ENCODE peak calls at places on chromosomes 1 and 21, in nine cellular contexts. One of them, this sample, is unnamed.

GRCh38 chr1:220462756-220463155 is 65.2 kb upstream of the MARK1 start:
- DNase-seq in adrenal gland: no peak
- DNase-seq in suprapubic skin: no peak
- DNase-seq in esophagus squamous epithelium: no peak
- DNase-seq in esophagus muscularis mucosa: peak
- DNase-seq in IMR-90: no peak
- DNase-seq in body of pancreas: no peak
- DNase-seq in stomach: no peak
- DNase-seq in A549: no peak
- DNase-seq in this sample: no peak

GRCh38 chr1:212595787-212596714 is 12.5 kb upstream of the ATF3 start:
- DNase-seq in A549: peak
- DNase-seq in esophagus muscularis mucosa: peak
- DNase-seq in body of pancreas: peak
- DNase-seq in IMR-90: peak
- DNase-seq in adrenal gland: no peak
- DNase-seq in stomach: no peak
- DNase-seq in suprapubic skin: no peak
- DNase-seq in esophagus squamous epithelium: no peak
- DNase-seq in this sample: no peak

GRCh38 chr21:35791541-35792335 is 268.6 kb downstream of the SETD4 start:
- DNase-seq in IMR-90: no peak
- DNase-seq in adrenal gland: no peak
- DNase-seq in stomach: no peak
- DNase-seq in esophagus muscularis mucosa: no peak
- DNase-seq in body of pancreas: no peak
- DNase-seq in suprapubic skin: no peak
- DNase-seq in esophagus squamous epithelium: no peak
- DNase-seq in A549: no peak
- DNase-seq in this sample: no peak

GRCh38 chr1:23556661-23557470 is 2.4 kb downstream of the ID3 start:
- DNase-seq in IMR-90: peak
- DNase-seq in suprapubic skin: no peak
- DNase-seq in A549: peak
- DNase-seq in adrenal gland: no peak
- DNase-seq in stomach: no peak
- DNase-seq in esophagus muscularis mucosa: no peak
- DNase-seq in esophagus squamous epithelium: no peak
- DNase-seq in body of pancreas: peak
- DNase-seq in this sample: no peak

GRCh38 chr1:92755541-92756351 is 29.2 kb downstream of the EVI5 start:
- DNase-seq in stomach: no peak
- DNase-seq in suprapubic skin: no peak
- DNase-seq in esophagus squamous epithelium: no peak
- DNase-seq in esophagus muscularis mucosa: no peak
- DNase-seq in body of pancreas: no peak
- DNase-seq in IMR-90: peak
- DNase-seq in A549: no peak
- DNase-seq in adrenal gland: no peak
- DNase-seq in this sample: no peak

GRCh38 chr21:37273440-37273839 is 6.3 kb upstream of the VPS26C start:
- DNase-seq in esophagus squamous epithelium: no peak
- DNase-seq in suprapubic skin: no peak
- DNase-seq in esophagus muscularis mucosa: no peak
- DNase-seq in IMR-90: no peak
- DNase-seq in A549: no peak
- DNase-seq in stomach: no peak
- DNase-seq in body of pancreas: no peak
- DNase-seq in adrenal gland: no peak
- DNase-seq in this sample: no peak

GRCh38 chr1:237205400-237206064 is 163.5 kb downstream of the RYR2 start:
- DNase-seq in adrenal gland: no peak
- DNase-seq in esophagus squamous epithelium: no peak
- DNase-seq in A549: peak
- DNase-seq in IMR-90: peak
- DNase-seq in esophagus muscularis mucosa: no peak
- DNase-seq in stomach: no peak
- DNase-seq in body of pancreas: peak
- DNase-seq in suprapubic skin: no peak
- DNase-seq in this sample: peak

GRCh38 chr1:42469727-42470126 is 6.6 kb downstream of the CCDC30 start:
- DNase-seq in body of pancreas: no peak
- DNase-seq in esophagus muscularis mucosa: no peak
- DNase-seq in A549: no peak
- DNase-seq in adrenal gland: no peak
- DNase-seq in esophagus squamous epithelium: no peak
- DNase-seq in IMR-90: no peak
- DNase-seq in stomach: no peak
- DNase-seq in suprapubic skin: no peak
- DNase-seq in this sample: no peak

GRCh38 chr1:244011251-244011650 is 39.8 kb upstream of the ZBTB18 start:
- DNase-seq in stomach: no peak
- DNase-seq in esophagus muscularis mucosa: no peak
- DNase-seq in suprapubic skin: no peak
- DNase-seq in IMR-90: peak
- DNase-seq in adrenal gland: no peak
- DNase-seq in A549: no peak
- DNase-seq in body of pancreas: no peak
- DNase-seq in esophagus squamous epithelium: no peak
- DNase-seq in this sample: no peak

GRCh38 chr1:48619529-48619928 is 147.5 kb upstream of the SPATA6 start:
- DNase-seq in body of pancreas: no peak
- DNase-seq in esophagus squamous epithelium: no peak
- DNase-seq in adrenal gland: peak
- DNase-seq in IMR-90: peak
- DNase-seq in stomach: peak
- DNase-seq in A549: peak
- DNase-seq in esophagus muscularis mucosa: no peak
- DNase-seq in suprapubic skin: no peak
- DNase-seq in this sample: no peak

GRCh38 chr1:33388989-33389771 is 41.7 kb downstream of the PHC2 start:
- DNase-seq in IMR-90: peak
- DNase-seq in stomach: no peak
- DNase-seq in A549: no peak
- DNase-seq in esophagus squamous epithelium: no peak
- DNase-seq in esophagus muscularis mucosa: peak
- DNase-seq in suprapubic skin: no peak
- DNase-seq in adrenal gland: peak
- DNase-seq in body of pancreas: no peak
- DNase-seq in this sample: no peak

GRCh38 chr1:177270863-177271262 is 100.1 kb downstream of the BRINP2 start:
- DNase-seq in esophagus squamous epithelium: no peak
- DNase-seq in body of pancreas: no peak
- DNase-seq in adrenal gland: no peak
- DNase-seq in esophagus muscularis mucosa: no peak
- DNase-seq in A549: no peak
- DNase-seq in stomach: no peak
- DNase-seq in suprapubic skin: no peak
- DNase-seq in IMR-90: no peak
- DNase-seq in this sample: no peak

GRCh38 chr1:224273651-224274050 is 56.3 kb downstream of the NVL start:
- DNase-seq in esophagus squamous epithelium: no peak
- DNase-seq in adrenal gland: no peak
- DNase-seq in suprapubic skin: no peak
- DNase-seq in stomach: no peak
- DNase-seq in esophagus muscularis mucosa: no peak
- DNase-seq in IMR-90: peak
- DNase-seq in A549: peak
- DNase-seq in body of pancreas: no peak
- DNase-seq in this sample: no peak

GRCh38 chr1:196890668-196891067 is 2.8 kb downstream of the CFHR4 start:
- DNase-seq in adrenal gland: no peak
- DNase-seq in stomach: no peak
- DNase-seq in IMR-90: no peak
- DNase-seq in esophagus squamous epithelium: no peak
- DNase-seq in esophagus muscularis mucosa: no peak
- DNase-seq in body of pancreas: no peak
- DNase-seq in suprapubic skin: no peak
- DNase-seq in A549: peak
- DNase-seq in this sample: no peak

GRCh38 chr1:45868861-45869260 is 65.4 kb downstream of the MAST2 start:
- DNase-seq in esophagus squamous epithelium: no peak
- DNase-seq in suprapubic skin: no peak
- DNase-seq in body of pancreas: no peak
- DNase-seq in esophagus muscularis mucosa: no peak
- DNase-seq in stomach: no peak
- DNase-seq in adrenal gland: no peak
- DNase-seq in A549: no peak
- DNase-seq in IMR-90: no peak
- DNase-seq in this sample: no peak
- H3K27ac ChIP-seq in esophagus squamous epithelium: no peak
- H3K27ac ChIP-seq in suprapubic skin: no peak
- H3K27ac ChIP-seq in body of pancreas: no peak
- H3K27ac ChIP-seq in esophagus muscularis mucosa: no peak
- H3K27ac ChIP-seq in stomach: no peak
- H3K27ac ChIP-seq in adrenal gland: no peak
- H3K27ac ChIP-seq in A549: peak
- H3K27ac ChIP-seq in IMR-90: no peak
- H3K27ac ChIP-seq in this sample: no peak

GRCh38 chr1:183471748-183472487 is 381 bp upstream of the SMG7 start:
- DNase-seq in body of pancreas: peak
- DNase-seq in adrenal gland: peak
- DNase-seq in suprapubic skin: peak
- DNase-seq in esophagus squamous epithelium: peak
- DNase-seq in A549: peak
- DNase-seq in stomach: peak
- DNase-seq in IMR-90: peak
- DNase-seq in esophagus muscularis mucosa: peak
- DNase-seq in this sample: peak

GRCh38 chr1:183470961-183471747 is 1.1 kb upstream of the SMG7 start:
- DNase-seq in esophagus squamous epithelium: peak
- DNase-seq in adrenal gland: peak
- DNase-seq in suprapubic skin: peak
- DNase-seq in IMR-90: peak
- DNase-seq in A549: peak
- DNase-seq in body of pancreas: peak
- DNase-seq in esophagus muscularis mucosa: peak
- DNase-seq in stomach: peak
- DNase-seq in this sample: peak

GRCh38 chr1:183473286-183473536 is 912 bp downstream of the SMG7 start:
- DNase-seq in body of pancreas: no peak
- DNase-seq in esophagus squamous epithelium: no peak
- DNase-seq in IMR-90: no peak
- DNase-seq in adrenal gland: no peak
- DNase-seq in esophagus muscularis mucosa: no peak
- DNase-seq in A549: no peak
- DNase-seq in suprapubic skin: no peak
- DNase-seq in stomach: no peak
- DNase-seq in this sample: no peak

GRCh38 chr1:183470147-183470960 is 1.9 kb upstream of the SMG7 start:
- DNase-seq in adrenal gland: peak
- DNase-seq in suprapubic skin: peak
- DNase-seq in esophagus muscularis mucosa: peak
- DNase-seq in A549: peak
- DNase-seq in stomach: peak
- DNase-seq in body of pancreas: peak
- DNase-seq in IMR-90: peak
- DNase-seq in esophagus squamous epithelium: peak
- DNase-seq in this sample: peak

GRCh38 chr1:183472488-183473285 is at the start of gene SMG7:
- DNase-seq in esophagus muscularis mucosa: no peak
- DNase-seq in A549: no peak
- DNase-seq in body of pancreas: peak
- DNase-seq in adrenal gland: peak
- DNase-seq in stomach: peak
- DNase-seq in esophagus squamous epithelium: peak
- DNase-seq in IMR-90: peak
- DNase-seq in suprapubic skin: peak
- DNase-seq in this sample: no peak
- TF ChIP-seq POLR2A in esophagus muscularis mucosa: no peak
- TF ChIP-seq POLR2A in A549: peak
- TF ChIP-seq POLR2A in body of pancreas: peak
- TF ChIP-seq POLR2A in adrenal gland: peak
- TF ChIP-seq POLR2A in stomach: no peak
- TF ChIP-seq POLR2A in esophagus squamous epithelium: no peak
- TF ChIP-seq POLR2A in IMR-90: no peak
- TF ChIP-seq POLR2A in suprapubic skin: no peak
- TF ChIP-seq POLR2A in this sample: no peak

GRCh38 chr1:184596950-184597651 is 157.6 kb downstream of the EDEM3 start:
- DNase-seq in esophagus muscularis mucosa: peak
- DNase-seq in esophagus squamous epithelium: no peak
- DNase-seq in IMR-90: no peak
- DNase-seq in body of pancreas: no peak
- DNase-seq in A549: no peak
- DNase-seq in suprapubic skin: no peak
- DNase-seq in adrenal gland: no peak
- DNase-seq in stomach: no peak
- DNase-seq in this sample: no peak

GRCh38 chr1:184598403-184598802 is 156.3 kb downstream of the EDEM3 start:
- DNase-seq in stomach: no peak
- DNase-seq in IMR-90: no peak
- DNase-seq in esophagus squamous epithelium: no peak
- DNase-seq in body of pancreas: no peak
- DNase-seq in suprapubic skin: no peak
- DNase-seq in adrenal gland: no peak
- DNase-seq in A549: no peak
- DNase-seq in esophagus muscularis mucosa: no peak
- DNase-seq in this sample: no peak

GRCh38 chr1:184595609-184596008 is 159.0 kb downstream of the EDEM3 start:
- DNase-seq in suprapubic skin: no peak
- DNase-seq in adrenal gland: peak
- DNase-seq in esophagus squamous epithelium: no peak
- DNase-seq in stomach: no peak
- DNase-seq in IMR-90: peak
- DNase-seq in body of pancreas: no peak
- DNase-seq in A549: peak
- DNase-seq in esophagus muscularis mucosa: no peak
- DNase-seq in this sample: no peak

GRCh38 chr1:184593612-184594011 is 161.0 kb downstream of the EDEM3 start:
- DNase-seq in adrenal gland: no peak
- DNase-seq in body of pancreas: no peak
- DNase-seq in A549: peak
- DNase-seq in esophagus squamous epithelium: no peak
- DNase-seq in IMR-90: peak
- DNase-seq in suprapubic skin: no peak
- DNase-seq in stomach: no peak
- DNase-seq in esophagus muscularis mucosa: no peak
- DNase-seq in this sample: no peak

GRCh38 chr1:184597652-184598357 is 156.9 kb downstream of the EDEM3 start:
- DNase-seq in esophagus squamous epithelium: no peak
- DNase-seq in suprapubic skin: no peak
- DNase-seq in body of pancreas: no peak
- DNase-seq in IMR-90: peak
- DNase-seq in adrenal gland: no peak
- DNase-seq in esophagus muscularis mucosa: no peak
- DNase-seq in A549: no peak
- DNase-seq in stomach: no peak
- DNase-seq in this sample: no peak
- H3K27ac ChIP-seq in esophagus squamous epithelium: no peak
- H3K27ac ChIP-seq in suprapubic skin: no peak
- H3K27ac ChIP-seq in body of pancreas: no peak
- H3K27ac ChIP-seq in IMR-90: no peak
- H3K27ac ChIP-seq in adrenal gland: no peak
- H3K27ac ChIP-seq in esophagus muscularis mucosa: no peak
- H3K27ac ChIP-seq in A549: peak
- H3K27ac ChIP-seq in stomach: no peak
- H3K27ac ChIP-seq in this sample: no peak

DNA sequence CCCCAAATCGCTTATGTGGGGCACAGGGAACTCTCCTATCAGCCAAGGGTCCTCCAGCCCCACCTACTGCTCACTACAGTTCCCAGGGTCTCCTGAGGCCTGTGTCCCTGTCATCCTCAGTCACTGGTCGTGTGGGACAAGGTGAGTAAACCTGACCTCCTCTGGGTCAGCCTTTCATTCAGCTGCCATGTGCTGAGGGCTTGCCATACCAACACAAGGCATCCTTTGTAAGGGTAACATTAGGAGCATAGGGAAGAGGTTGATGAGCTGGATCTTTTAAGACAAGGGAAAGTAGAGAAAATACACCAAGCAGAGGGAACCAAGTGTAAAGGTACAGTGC is 11.2 kb upstream of the SNAPIN start:
- DNase-seq in suprapubic skin: no peak
- DNase-seq in body of pancreas: no peak
- DNase-seq in stomach: no peak
- DNase-seq in esophagus muscularis mucosa: no peak
- DNase-seq in A549: peak
- DNase-seq in IMR-90: no peak
- DNase-seq in adrenal gland: no peak
- DNase-seq in esophagus squamous epithelium: no peak
- DNase-seq in this sample: no peak
- TF ChIP-seq POLR2A in suprapubic skin: no peak
- TF ChIP-seq POLR2A in body of pancreas: no peak
- TF ChIP-seq POLR2A in stomach: no peak
- TF ChIP-seq POLR2A in esophagus muscularis mucosa: no peak
- TF ChIP-seq POLR2A in A549: no peak
- TF ChIP-seq POLR2A in IMR-90: no peak
- TF ChIP-seq POLR2A in adrenal gland: no peak
- TF ChIP-seq POLR2A in esophagus squamous epithelium: no peak
- TF ChIP-seq POLR2A in this sample: no peak

This sample was measured in uterus.